ENCODE peak calls at places on chromosomes 11 and 22, in nine cellular contexts. G is body of pancreas; V is tibial artery; X is cardiac muscle cell; Z is A673; E is lower lobe of right lung; A is neuronal stem cell; Y is heart right ventricle; K is CD8-positive, alpha-beta T cell. I is an unnamed sample.

GRCh38 chr22:35727436-35727835 is 9.8 kb downstream of the APOL5 start:
- DNase-seq in E (no peak), Y (no peak), X (peak; percentile 74), A (no peak), V (no peak), G (no peak), Z (no peak), K (no peak), I (no peak)

GRCh38 chr22:38566726-38567504 is 3.1 kb downstream of the DMC1 start:
- DNase-seq in V (no peak), Y (no peak), E (no peak), A (no peak), X (peak; percentile 22), G (no peak), Z (peak; percentile 48), K (no peak), I (no peak)

GRCh38 chr11:118003021-118003423 is 16.8 kb downstream of the IL10RA start:
- DNase-seq in K (no peak), Y (no peak), A (no peak), V (no peak), Z (no peak), G (no peak), E (no peak), X (no peak), I (no peak)

GRCh38 chr11:128345316-128345715 is 242.0 kb downstream of the ETS1 start:
- DNase-seq in Z (no peak), X (no peak), Y (no peak), V (no peak), A (no peak), G (no peak), E (no peak), K (no peak), I (no peak)

GRCh38 chr22:26072611-26073010 is 96.7 kb upstream of the SEZ6L start:
- DNase-seq in G (no peak), Y (no peak), X (no peak), A (no peak), K (no peak), E (no peak), Z (no peak), V (no peak), I (no peak)

GRCh38 chr11:2138075-2138435 is 1.1 kb downstream of the IGF2 start:
- DNase-seq in A (no peak), Y (no peak), G (no peak), Z (no peak), E (peak; percentile 48), V (no peak), K (no peak), X (no peak), I (no peak)

GRCh38 chr11:65014146-65014960 is at the start of gene ARL2:
- DNase-seq in X (no peak), Y (peak; percentile 43), G (no peak), Z (peak; percentile 51), V (no peak), E (no peak), K (no peak), A (no peak), I (no peak)

GRCh38 chr11:117410861-117411725 is 83.4 kb downstream of the CEP164 start:
- DNase-seq in X (no peak), A (no peak), Y (no peak), K (no peak), E (no peak), V (peak; percentile 50), Z (peak; percentile 45), G (no peak), I (peak; percentile 30)

GRCh38 chr11:68974421-68975194 is 6.2 kb downstream of the MRGPRD start:
- DNase-seq in G (no peak), Y (no peak), Z (peak; percentile 58), K (no peak), E (peak; percentile 24), A (no peak), X (no peak), V (peak; percentile 54), I (peak; percentile 28)

GRCh38 chr11:13962562-13963168 is at the start of gene SPON1:
- DNase-seq in Z (peak; percentile 12), X (peak; percentile 59), K (peak; percentile 53), V (no peak), Y (no peak), E (peak; percentile 48), G (peak; percentile 56), A (peak; percentile 75), I (peak; percentile 55)

GRCh38 chr11:88709567-88709966 is 356.2 kb downstream of the GRM5 start:
- DNase-seq in K (no peak), X (no peak), V (no peak), E (no peak), A (no peak), Y (no peak), Z (no peak), G (no peak), I (no peak)

GRCh38 chr11:112355726-112356125 is 95.1 kb upstream of the PLET1 start:
- DNase-seq in Z (peak; percentile 70), Y (no peak), V (no peak), K (no peak), X (peak; percentile 72), E (peak; percentile 56), A (no peak), G (no peak), I (no peak)

GRCh38 chr11:101224221-101224620 is 94.6 kb upstream of the PGR start:
- DNase-seq in A (no peak), Y (no peak), G (no peak), K (no peak), E (no peak), V (no peak), X (no peak), Z (no peak), I (no peak)

GRCh38 chr22:22479116-22479515 is 29.4 kb downstream of the ZNF280B start:
- DNase-seq in Y (no peak), K (no peak), G (no peak), V (no peak), E (no peak), A (no peak), Z (no peak), X (no peak), I (no peak)

GRCh38 chr22:26550498-26551033 is 38.3 kb upstream of the TFIP11 start:
- DNase-seq in E (peak; percentile 75), Z (no peak), G (peak; percentile 81), A (no peak), K (no peak), X (peak; percentile 83), V (peak; percentile 87), Y (peak; percentile 67), I (peak; percentile 78)

GRCh38 chr22:42294034-42294985 is 23.9 kb upstream of the TCF20 start:
- DNase-seq in K (peak; percentile 25), X (peak; percentile 74), Y (peak; percentile 65), G (peak; percentile 64), E (no peak), Z (peak; percentile 69), A (peak; percentile 72), V (no peak), I (no peak)

GRCh38 chr11:119236891-119237290 is 30.8 kb downstream of the CBL start:
- DNase-seq in A (no peak), G (no peak), E (no peak), X (no peak), K (no peak), V (no peak), Y (no peak), Z (no peak), I (no peak)

GRCh38 chr11:74397531-74398243 is 546 bp downstream of the PGM2L1 start:
- DNase-seq in K (peak; percentile 34), G (peak; percentile 62), Y (no peak), Z (peak; percentile 58), E (peak; percentile 57), X (peak; percentile 18), A (peak; percentile 27), V (no peak), I (peak; percentile 88)
- H3K4me1 ChIP-seq in K (peaks cover 10% of the 10 kb centered on the region), G (peaks cover 10% of the 10 kb centered on the region), Y (no peaks in the 10 kb centered on the region), Z (no peaks in the 10 kb centered on the region), E (peaks cover 5% of the 10 kb centered on the region), X (no peaks in the 10 kb centered on the region), A (peaks cover 2% of the 10 kb centered on the region), V (peaks cover 6% of the 10 kb centered on the region), I (peaks cover 7% of the 10 kb centered on the region)

DNA sequence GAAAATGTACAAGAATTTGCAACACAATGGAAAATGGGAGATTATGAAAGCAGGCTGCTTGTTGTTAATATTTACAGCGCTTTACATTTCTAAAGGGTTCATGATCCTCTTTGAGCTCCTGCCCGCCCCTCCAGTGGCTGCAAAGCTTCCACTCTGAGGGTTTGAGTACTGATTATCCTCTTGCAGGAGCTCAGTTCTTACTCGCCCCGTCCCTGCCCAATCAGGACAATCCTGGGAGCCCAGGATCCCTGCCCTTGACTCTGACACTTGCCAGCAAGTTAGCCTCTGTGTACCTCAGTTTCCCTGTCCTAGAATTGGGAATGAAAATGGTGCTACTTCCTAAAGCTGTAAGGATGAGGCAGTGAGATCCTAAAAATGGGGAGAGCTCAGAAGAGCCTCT is 645.2 kb downstream of the TBC1D22A start:
- DNase-seq in A (no peak), G (no peak), V (peak; percentile 21), E (no peak), Z (no peak), K (no peak), X (no peak), Y (no peak), I (no peak)
- H3K9me3 ChIP-seq in A (peaks cover 59% of the 10 kb centered on the region), G (no peaks in the 10 kb centered on the region), V (no peaks in the 10 kb centered on the region), E (no peaks in the 10 kb centered on the region), Z (no peaks in the 10 kb centered on the region), K (no peaks in the 10 kb centered on the region), X (no peaks in the 10 kb centered on the region), Y (no peaks in the 10 kb centered on the region), I (no peaks in the 10 kb centered on the region)

DNA sequence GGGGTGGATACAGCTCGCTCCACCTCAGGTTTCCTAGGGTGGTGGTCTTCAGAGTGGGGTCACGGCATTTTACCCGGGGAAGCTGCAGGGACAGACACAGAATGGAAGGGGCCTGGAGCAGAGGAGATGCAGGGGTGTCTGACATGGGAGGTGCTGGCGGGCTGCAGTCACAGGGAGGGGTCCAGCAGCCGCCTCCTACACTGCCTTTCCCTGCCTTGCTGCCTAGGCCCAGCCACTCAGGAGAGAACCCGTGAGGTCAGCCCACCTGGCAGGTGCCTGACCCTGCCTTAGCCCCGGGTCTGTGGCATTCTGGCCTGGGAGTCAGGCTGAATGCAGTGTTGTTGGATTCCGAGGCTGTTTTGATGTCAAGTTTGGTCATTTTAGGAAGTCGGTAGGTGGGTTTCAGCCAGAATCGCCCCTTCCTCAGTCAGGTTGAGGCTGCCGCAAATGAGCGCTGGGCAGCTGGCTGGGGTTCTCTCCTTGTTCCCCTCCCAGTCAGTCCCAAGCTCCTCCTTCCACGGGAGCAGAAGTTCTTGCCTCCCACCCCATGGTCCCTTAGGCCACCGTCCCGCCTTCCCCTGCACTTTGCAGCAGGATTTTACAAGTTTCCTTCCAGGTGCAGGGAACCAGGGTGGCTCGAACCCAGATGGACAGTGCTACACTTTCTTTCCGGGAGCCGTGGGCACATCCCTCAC is 294.5 kb downstream of the TBC1D22A start:
- DNase-seq in G (no peak), E (peak; percentile 28), K (no peak), Z (no peak), X (no peak), Y (no peak), A (no peak), V (no peak), I (no peak)
- H3K4me1 ChIP-seq in G (peaks cover under 1% of the 10 kb centered on the region), E (no peaks in the 10 kb centered on the region), K (no peaks in the 10 kb centered on the region), Z (no peaks in the 10 kb centered on the region), X (peaks cover 3% of the 10 kb centered on the region), Y (no peaks in the 10 kb centered on the region), A (peaks cover 1% of the 10 kb centered on the region), V (no peaks in the 10 kb centered on the region), I (no peaks in the 10 kb centered on the region)

DNA sequence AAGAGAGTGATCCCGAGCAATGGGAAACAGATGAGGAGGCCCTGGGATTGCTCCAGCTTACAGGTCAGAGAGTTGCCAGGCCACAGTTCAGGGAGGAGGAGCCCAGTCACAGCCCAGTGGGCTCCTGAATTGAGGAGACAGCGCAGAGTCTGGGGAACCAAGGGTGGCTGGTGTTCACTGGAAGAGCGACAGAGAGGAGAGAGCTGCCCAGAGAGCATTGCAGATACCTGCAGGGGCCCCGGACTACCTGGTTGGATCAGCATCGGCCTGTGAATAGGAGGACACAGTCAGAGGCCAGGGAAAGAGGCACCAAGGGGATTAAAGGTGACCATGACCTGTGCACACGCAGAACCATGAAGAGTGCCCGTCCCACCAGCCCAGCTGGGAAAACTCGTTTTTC is 648.6 kb downstream of the TBC1D22A start:
- DNase-seq in G (no peak), A (no peak), Z (no peak), V (no peak), K (no peak), X (no peak), Y (no peak), E (no peak), I (no peak)
- H3K9me3 ChIP-seq in G (no peaks in the 10 kb centered on the region), A (peaks cover 43% of the 10 kb centered on the region), Z (no peaks in the 10 kb centered on the region), V (no peaks in the 10 kb centered on the region), K (no peaks in the 10 kb centered on the region), X (no peaks in the 10 kb centered on the region), Y (no peaks in the 10 kb centered on the region), E (no peaks in the 10 kb centered on the region), I (no peaks in the 10 kb centered on the region)

I was measured in left lung.